ENCODE peak calls at places on chromosome 13, in six cellular contexts. One of them, this sample, is unnamed.

GRCh38 chr13:23466144-23467002 is 32.9 kb upstream of the SACS start:
- DNase-seq in GM12878: peak; percentile 73
- DNase-seq in K562: peak; percentile 45
- DNase-seq in SK-N-SH: peak; percentile 82
- DNase-seq in HepG2: peak; percentile 54
- DNase-seq in H1: no peak
- DNase-seq in this sample: peak; percentile 44

GRCh38 chr13:35994131-35994966 is 136.8 kb downstream of the DCLK1 start:
- DNase-seq in GM12878: no peak
- DNase-seq in K562: no peak
- DNase-seq in SK-N-SH: no peak
- DNase-seq in HepG2: no peak
- DNase-seq in H1: no peak
- DNase-seq in this sample: no peak

GRCh38 chr13:61013782-61014181 is 401.9 kb downstream of the PCDH20 start:
- DNase-seq in GM12878: no peak
- DNase-seq in K562: no peak
- DNase-seq in SK-N-SH: no peak
- DNase-seq in HepG2: no peak
- DNase-seq in H1: no peak
- DNase-seq in this sample: no peak

GRCh38 chr13:58004761-58005160 is 373.2 kb downstream of the PCDH17 start:
- DNase-seq in GM12878: no peak
- DNase-seq in K562: no peak
- DNase-seq in SK-N-SH: no peak
- DNase-seq in HepG2: no peak
- DNase-seq in H1: no peak
- DNase-seq in this sample: no peak

GRCh38 chr13:113852536-113853517 is 11.0 kb downstream of the GAS6 start:
- DNase-seq in GM12878: no peak
- DNase-seq in K562: no peak
- DNase-seq in SK-N-SH: no peak
- DNase-seq in HepG2: no peak
- DNase-seq in H1: no peak
- DNase-seq in this sample: no peak

GRCh38 chr13:43046259-43046658 is 22.9 kb downstream of the DNAJC15 start:
- DNase-seq in GM12878: no peak
- DNase-seq in K562: no peak
- DNase-seq in SK-N-SH: no peak
- DNase-seq in HepG2: no peak
- DNase-seq in H1: no peak
- DNase-seq in this sample: no peak

GRCh38 chr13:31045621-31046081 is 113.2 kb downstream of the TEX26 start:
- DNase-seq in GM12878: peak; percentile 37
- DNase-seq in K562: peak; percentile 55
- DNase-seq in SK-N-SH: no peak
- DNase-seq in HepG2: peak; percentile 69
- DNase-seq in H1: no peak
- DNase-seq in this sample: peak; percentile 75

GRCh38 chr13:20258963-20259288 is 26.8 kb upstream of the GJB6 start:
- DNase-seq in GM12878: no peak
- DNase-seq in K562: no peak
- DNase-seq in SK-N-SH: no peak
- DNase-seq in HepG2: no peak
- DNase-seq in H1: no peak
- DNase-seq in this sample: no peak

GRCh38 chr13:74662895-74663294 is 528.7 kb upstream of the KLF12 start:
- DNase-seq in GM12878: no peak
- DNase-seq in K562: no peak
- DNase-seq in SK-N-SH: no peak
- DNase-seq in HepG2: no peak
- DNase-seq in H1: no peak
- DNase-seq in this sample: no peak

GRCh38 chr13:107808388-107808787 is 406.9 kb downstream of the LIG4 start:
- DNase-seq in GM12878: no peak
- DNase-seq in K562: no peak
- DNase-seq in SK-N-SH: no peak
- DNase-seq in HepG2: no peak
- DNase-seq in H1: no peak
- DNase-seq in this sample: no peak

GRCh38 chr13:24385902-24386301 is 76.5 kb downstream of the C1QTNF9 start:
- DNase-seq in GM12878: no peak
- DNase-seq in K562: no peak
- DNase-seq in SK-N-SH: no peak
- DNase-seq in HepG2: no peak
- DNase-seq in H1: no peak
- DNase-seq in this sample: no peak

GRCh38 chr13:101258071-101258470 is 158.2 kb downstream of the NALCN start:
- DNase-seq in GM12878: peak; percentile 66
- DNase-seq in K562: peak; percentile 6
- DNase-seq in SK-N-SH: no peak
- DNase-seq in HepG2: peak; percentile 9
- DNase-seq in H1: no peak
- DNase-seq in this sample: peak; percentile 49

GRCh38 chr13:83839158-83839557 is 43.1 kb downstream of the SLITRK1 start:
- DNase-seq in GM12878: no peak
- DNase-seq in K562: no peak
- DNase-seq in SK-N-SH: no peak
- DNase-seq in HepG2: no peak
- DNase-seq in H1: no peak
- DNase-seq in this sample: no peak

GRCh38 chr13:30856004-30856790 is 49.9 kb upstream of the MEDAG start:
- DNase-seq in GM12878: no peak
- DNase-seq in K562: no peak
- DNase-seq in SK-N-SH: no peak
- DNase-seq in HepG2: no peak
- DNase-seq in H1: no peak
- DNase-seq in this sample: no peak

GRCh38 chr13:93298741-93299140 is 72.1 kb downstream of the GPC6 start:
- DNase-seq in GM12878: no peak
- DNase-seq in K562: no peak
- DNase-seq in SK-N-SH: no peak
- DNase-seq in HepG2: no peak
- DNase-seq in H1: no peak
- DNase-seq in this sample: no peak

GRCh38 chr13:77779461-77780272 is 82.2 kb downstream of the SLAIN1 start:
- DNase-seq in GM12878: peak; percentile 24
- DNase-seq in K562: peak; percentile 25
- DNase-seq in SK-N-SH: peak; percentile 36
- DNase-seq in HepG2: peak; percentile 26
- DNase-seq in H1: no peak
- DNase-seq in this sample: peak; percentile 71

GRCh38 chr13:44368062-44368591 is 5.5 kb upstream of the SERP2 start:
- DNase-seq in GM12878: no peak
- DNase-seq in K562: peak; percentile 39
- DNase-seq in SK-N-SH: peak; percentile 67
- DNase-seq in HepG2: no peak
- DNase-seq in H1: no peak
- DNase-seq in this sample: no peak

GRCh38 chr13:23378009-23378632 is 55.4 kb downstream of the SACS start:
- DNase-seq in GM12878: peak; percentile 68
- DNase-seq in K562: no peak
- DNase-seq in SK-N-SH: no peak
- DNase-seq in HepG2: no peak
- DNase-seq in H1: no peak
- DNase-seq in this sample: peak; percentile 34

GRCh38 chr13:33403807-33404362 is 118.3 kb upstream of the STARD13 start:
- DNase-seq in GM12878: no peak
- DNase-seq in K562: no peak
- DNase-seq in SK-N-SH: no peak
- DNase-seq in HepG2: no peak
- DNase-seq in H1: no peak
- DNase-seq in this sample: no peak
- TF ChIP-seq GABPA in GM12878: no peak
- TF ChIP-seq GABPA in K562: no peak
- TF ChIP-seq GABPA in SK-N-SH: no peak
- TF ChIP-seq GABPA in HepG2: no peak
- TF ChIP-seq GABPA in H1: no peak
- TF ChIP-seq GABPA in this sample: no peak

GRCh38 chr13:110425444-110425780 is 118.3 kb downstream of the COL4A2 start:
- DNase-seq in GM12878: no peak
- DNase-seq in K562: no peak
- DNase-seq in SK-N-SH: no peak
- DNase-seq in HepG2: no peak
- DNase-seq in H1: no peak
- DNase-seq in this sample: no peak
- TF ChIP-seq POLR2AphosphoS5 in GM12878: no peak
- TF ChIP-seq POLR2AphosphoS5 in K562: no peak
- TF ChIP-seq POLR2AphosphoS5 in SK-N-SH: no peak
- TF ChIP-seq POLR2AphosphoS5 in HepG2: no peak
- TF ChIP-seq POLR2AphosphoS5 in H1: no peak
- TF ChIP-seq POLR2AphosphoS5 in this sample: no peak

GRCh38 chr13:75867718-75868117 is 231.6 kb downstream of the LMO7 start:
- DNase-seq in GM12878: no peak
- DNase-seq in K562: no peak
- DNase-seq in SK-N-SH: no peak
- DNase-seq in HepG2: no peak
- DNase-seq in H1: no peak
- DNase-seq in this sample: no peak

GRCh38 chr13:75871059-75871458 is 234.9 kb downstream of the LMO7 start:
- DNase-seq in GM12878: no peak
- DNase-seq in K562: no peak
- DNase-seq in SK-N-SH: no peak
- DNase-seq in HepG2: no peak
- DNase-seq in H1: no peak
- DNase-seq in this sample: no peak

GRCh38 chr13:75872970-75873369 is 236.8 kb downstream of the LMO7 start:
- DNase-seq in GM12878: no peak
- DNase-seq in K562: no peak
- DNase-seq in SK-N-SH: no peak
- DNase-seq in HepG2: no peak
- DNase-seq in H1: no peak
- DNase-seq in this sample: peak; percentile 21

GRCh38 chr13:75870397-75870801 is 234.3 kb downstream of the LMO7 start:
- DNase-seq in GM12878: no peak
- DNase-seq in K562: peak; percentile 12
- DNase-seq in SK-N-SH: peak; percentile 46
- DNase-seq in HepG2: no peak
- DNase-seq in H1: no peak
- DNase-seq in this sample: no peak

DNA sequence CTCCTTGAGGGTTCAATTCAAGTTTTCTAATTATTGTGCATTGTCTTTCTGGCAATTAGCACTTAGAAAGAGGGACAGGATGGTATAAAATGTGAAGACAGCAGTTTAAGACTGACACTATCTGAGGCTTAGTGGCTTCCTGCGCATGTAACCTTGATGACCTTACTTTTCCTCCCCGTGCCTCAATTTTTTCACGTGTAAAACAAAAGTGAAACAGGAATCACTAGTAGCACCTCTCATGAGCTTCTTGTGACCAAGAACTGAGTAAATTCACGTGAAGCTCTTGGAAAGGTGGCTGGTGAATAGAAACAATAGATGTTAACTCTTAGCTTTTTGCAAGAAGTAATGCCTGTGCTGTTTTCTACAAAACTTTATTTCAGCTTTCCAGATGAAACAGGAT is 233.9 kb downstream of the LMO7 start:
- DNase-seq in GM12878: no peak
- DNase-seq in K562: no peak
- DNase-seq in SK-N-SH: no peak
- DNase-seq in HepG2: no peak
- DNase-seq in H1: no peak
- DNase-seq in this sample: no peak
- H3K4me3 ChIP-seq in GM12878: no peak overlapping the region
- H3K4me3 ChIP-seq in K562: no peak overlapping the region
- H3K4me3 ChIP-seq in SK-N-SH: no peak overlapping the region
- H3K4me3 ChIP-seq in HepG2: no peak overlapping the region
- H3K4me3 ChIP-seq in H1: no peak overlapping the region
- H3K4me3 ChIP-seq in this sample: no peak overlapping the region

GRCh38 chr13:109567315-109567714 is 219.1 kb downstream of the IRS2 start:
- DNase-seq in GM12878: no peak
- DNase-seq in K562: no peak
- DNase-seq in SK-N-SH: no peak
- DNase-seq in HepG2: no peak
- DNase-seq in H1: no peak
- DNase-seq in this sample: no peak

GRCh38 chr13:109572389-109572788 is 214.0 kb downstream of the IRS2 start:
- DNase-seq in GM12878: no peak
- DNase-seq in K562: no peak
- DNase-seq in SK-N-SH: no peak
- DNase-seq in HepG2: no peak
- DNase-seq in H1: no peak
- DNase-seq in this sample: no peak

GRCh38 chr13:109565877-109566276 is 220.5 kb downstream of the IRS2 start:
- DNase-seq in GM12878: no peak
- DNase-seq in K562: no peak
- DNase-seq in SK-N-SH: no peak
- DNase-seq in HepG2: no peak
- DNase-seq in H1: no peak
- DNase-seq in this sample: no peak

GRCh38 chr13:109568273-109568900 is 218.0 kb downstream of the IRS2 start:
- DNase-seq in GM12878: no peak
- DNase-seq in K562: no peak
- DNase-seq in SK-N-SH: peak; percentile 67
- DNase-seq in HepG2: peak; percentile 7
- DNase-seq in H1: no peak
- DNase-seq in this sample: no peak

GRCh38 chr13:109569938-109570711 is 216.3 kb downstream of the IRS2 start:
- DNase-seq in GM12878: peak; percentile 8
- DNase-seq in K562: no peak
- DNase-seq in SK-N-SH: no peak
- DNase-seq in HepG2: no peak
- DNase-seq in H1: no peak
- DNase-seq in this sample: no peak
- TF ChIP-seq GABPA in GM12878: no peak
- TF ChIP-seq GABPA in K562: no peak
- TF ChIP-seq GABPA in SK-N-SH: no peak
- TF ChIP-seq GABPA in HepG2: no peak
- TF ChIP-seq GABPA in H1: no peak
- TF ChIP-seq GABPA in this sample: no peak

GRCh38 chr13:80751854-80752253 is 410.9 kb upstream of the SPRY2 start:
- DNase-seq in GM12878: no peak
- DNase-seq in K562: no peak
- DNase-seq in SK-N-SH: no peak
- DNase-seq in HepG2: no peak
- DNase-seq in H1: no peak
- DNase-seq in this sample: no peak

GRCh38 chr13:80755925-80756324 is 415.0 kb upstream of the SPRY2 start:
- DNase-seq in GM12878: no peak
- DNase-seq in K562: no peak
- DNase-seq in SK-N-SH: no peak
- DNase-seq in HepG2: no peak
- DNase-seq in H1: no peak
- DNase-seq in this sample: no peak

GRCh38 chr13:80753951-80754350 is 413.0 kb upstream of the SPRY2 start:
- DNase-seq in GM12878: no peak
- DNase-seq in K562: no peak
- DNase-seq in SK-N-SH: no peak
- DNase-seq in HepG2: no peak
- DNase-seq in H1: no peak
- DNase-seq in this sample: no peak

DNA sequence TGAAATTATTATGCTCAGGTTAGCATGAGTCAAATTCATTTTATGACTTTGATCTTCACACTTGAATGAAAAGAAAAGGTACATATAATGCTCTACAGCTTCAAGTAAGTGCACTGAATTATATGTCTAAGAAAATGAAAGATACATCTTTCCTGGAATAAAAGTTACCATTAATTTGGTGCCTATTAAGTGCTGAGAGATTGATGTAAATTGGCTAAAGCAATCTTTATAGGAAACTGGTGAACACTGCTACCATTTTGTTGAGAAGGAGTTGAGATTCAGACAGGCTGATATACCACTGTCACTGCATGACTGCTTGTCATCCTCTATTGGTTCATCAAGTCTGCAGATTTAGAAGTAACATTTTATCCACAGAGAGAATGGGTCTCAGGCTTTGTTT is 416.8 kb upstream of the SPRY2 start:
- DNase-seq in GM12878: no peak
- DNase-seq in K562: no peak
- DNase-seq in SK-N-SH: no peak
- DNase-seq in HepG2: no peak
- DNase-seq in H1: no peak
- DNase-seq in this sample: no peak
- TF ChIP-seq POLR2AphosphoS5 in GM12878: no peak
- TF ChIP-seq POLR2AphosphoS5 in K562: no peak
- TF ChIP-seq POLR2AphosphoS5 in SK-N-SH: no peak
- TF ChIP-seq POLR2AphosphoS5 in HepG2: no peak
- TF ChIP-seq POLR2AphosphoS5 in H1: no peak
- TF ChIP-seq POLR2AphosphoS5 in this sample: no peak

This sample was measured in HL-60.